ENCODE peak calls at places on chromosome 12, in ten cellular contexts. U is uterus, K is HCT116, T is suprapubic skin, J is pancreas, V is mesenchymal stem cell, C is mesendoderm, S is neural progenitor cell, N is left ventricle myocardium inferior, L is substantia nigra. B is an unnamed sample.

GRCh38 chr12:692274-692673 is 29.0 kb upstream of the NINJ2 start:
- DNase-seq in C (no peak), T (no peak), U (no peak), L (no peak), S (no peak), K (no peak), N (no peak), J (no peak), V (no peak), B (no peak)

GRCh38 chr12:128551266-128552025 is 272.3 kb downstream of the SLC15A4 start:
- DNase-seq in N (no peak), L (no peak), U (no peak), T (no peak), C (no peak), S (no peak), J (no peak), K (no peak), V (no peak), B (no peak)

GRCh38 chr12:38921025-38921677 is 15.8 kb upstream of the CPNE8 start:
- DNase-seq in U (no peak), S (peak), V (peak), K (peak), J (peak), T (no peak), C (peak), L (no peak), N (peak), B (no peak)

GRCh38 chr12:50387487-50387886 is 8.9 kb downstream of the FAM186A start:
- DNase-seq in L (no peak), J (no peak), V (no peak), C (no peak), S (no peak), N (no peak), T (no peak), K (no peak), U (no peak), B (no peak)

GRCh38 chr12:121523741-121524140 is 57.1 kb downstream of the KDM2B start:
- DNase-seq in C (no peak), T (no peak), S (no peak), N (no peak), J (no peak), U (no peak), V (no peak), K (no peak), L (peak), B (no peak)

GRCh38 chr12:68609955-68610434 is 704 bp upstream of the RAP1B start:
- DNase-seq in N (no peak), V (no peak), L (no peak), T (no peak), S (peak), C (no peak), U (peak), J (peak), K (no peak), B (peak)

GRCh38 chr12:19398376-19399363 is 40.6 kb upstream of the AEBP2 start:
- DNase-seq in T (peak), V (no peak), S (no peak), J (no peak), C (no peak), U (no peak), K (no peak), L (no peak), N (no peak), B (no peak)

GRCh38 chr12:50986961-50987737 is 34.8 kb downstream of the HIGD1C start:
- DNase-seq in J (peak), T (no peak), N (no peak), L (no peak), K (peak), U (peak), S (peak), V (peak), C (peak), B (peak)

GRCh38 chr12:64826234-64826633 is 1.8 kb downstream of the TBC1D30 start:
- DNase-seq in C (peak), N (peak), U (peak), S (peak), J (peak), V (peak), K (no peak), L (peak), T (no peak), B (no peak)

GRCh38 chr12:118537481-118537917 is 161.1 kb downstream of the SUDS3 start:
- DNase-seq in T (no peak), C (no peak), S (no peak), L (no peak), J (no peak), N (peak), K (no peak), U (no peak), V (no peak), B (no peak)

GRCh38 chr12:9701380-9702154 is 31.3 kb downstream of the CLECL1 start:
- DNase-seq in L (no peak), N (no peak), U (no peak), S (no peak), C (no peak), K (no peak), T (no peak), J (no peak), V (no peak), B (no peak)

GRCh38 chr12:128623748-128624147 is 200.0 kb downstream of the SLC15A4 start:
- DNase-seq in J (no peak), U (no peak), L (no peak), K (no peak), T (no peak), V (no peak), C (no peak), N (no peak), S (no peak), B (no peak)

DNA sequence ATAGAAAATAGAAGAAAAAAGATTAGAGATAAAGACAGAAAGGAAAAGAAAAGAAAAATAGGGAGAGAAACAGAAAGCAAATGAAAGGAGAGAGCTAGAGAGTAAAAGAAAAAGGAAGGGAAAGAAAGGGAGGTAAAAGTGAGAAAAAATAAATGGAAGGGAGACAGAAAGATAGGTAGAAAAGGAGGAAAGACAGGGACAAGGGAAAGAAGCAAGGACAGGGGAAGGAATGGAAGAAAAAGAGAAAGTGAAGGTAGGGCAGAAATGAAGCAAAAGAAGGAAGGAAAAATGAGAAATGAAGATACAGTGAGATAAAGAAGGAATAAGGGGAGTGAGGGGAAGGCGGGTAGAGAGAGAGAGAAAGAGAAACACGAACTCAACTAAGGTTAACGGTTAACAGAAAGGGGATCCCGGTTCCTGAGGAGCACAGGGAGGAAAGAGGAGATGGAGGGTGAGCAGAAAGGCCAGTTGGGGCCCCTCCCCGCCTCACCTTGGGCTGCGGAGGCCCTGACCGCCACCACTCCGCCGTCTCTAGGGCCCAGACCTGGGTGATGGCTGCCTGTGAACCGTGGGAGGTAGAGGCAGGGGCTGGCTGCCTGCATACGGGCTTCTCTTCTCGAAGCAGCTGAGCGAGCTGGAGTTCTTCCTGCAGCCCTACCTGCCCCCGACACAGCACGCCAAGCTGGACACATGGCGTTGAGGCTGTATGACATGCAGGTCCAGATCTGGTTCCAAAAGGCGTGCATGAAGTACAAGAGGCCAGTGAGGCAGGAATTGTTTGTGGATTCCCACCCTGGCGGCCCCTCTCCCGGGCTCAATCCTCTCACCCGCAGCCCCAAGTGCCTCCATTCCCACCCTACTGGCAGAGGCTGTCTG is 59.5 kb downstream of the SMUG1 start:
- DNase-seq in V (no peak), N (no peak), T (no peak), U (no peak), L (no peak), K (no peak), J (no peak), C (no peak), S (no peak), B (no peak)
- H3K27ac ChIP-seq in V (no peak), N (no peak), T (no peak), U (no peak), L (no peak), K (no peak), J (no peak), C (no peak), S (no peak), B (no peak)

GRCh38 chr12:89225401-89225800 is 126.9 kb downstream of the DUSP6 start:
- DNase-seq in U (no peak), C (peak), J (no peak), K (peak), T (no peak), N (peak), V (peak), S (no peak), L (no peak), B (peak)
- H3K27ac ChIP-seq in U (no peak), C (peak), J (no peak), K (peak), T (peak), N (no peak), V (no peak), S (no peak), L (no peak), B (peak)

DNA sequence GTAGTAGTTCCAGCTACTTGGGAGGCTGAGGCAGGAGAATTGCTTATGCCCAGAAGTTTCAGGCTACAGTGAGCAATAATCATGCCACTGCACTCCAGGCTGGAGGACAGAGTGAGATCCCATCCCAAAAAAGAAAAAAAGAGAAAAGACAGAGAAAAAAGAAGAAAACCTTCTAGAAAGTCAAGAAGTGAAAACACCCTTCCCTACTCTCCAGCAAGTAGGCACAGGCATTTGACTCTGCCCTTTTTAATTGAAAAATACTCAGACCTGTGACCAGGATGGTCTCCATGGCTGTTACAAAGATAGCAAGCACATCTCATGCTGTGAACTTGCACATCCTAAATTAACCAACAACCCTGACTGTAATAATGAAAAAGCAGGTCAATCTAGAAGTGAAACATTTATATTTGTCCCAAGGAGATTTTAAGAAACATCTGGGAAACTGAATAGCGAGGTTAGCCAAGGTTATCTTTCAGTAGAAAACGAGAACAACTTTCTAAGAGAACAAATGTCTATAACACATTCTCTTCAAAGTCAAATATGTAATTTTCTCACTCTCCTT is 2.0 kb downstream of the TMTC1 start:
- DNase-seq in L (no peak), J (no peak), U (no peak), C (no peak), N (no peak), T (no peak), K (no peak), S (no peak), V (peak), B (no peak)
- H3K27ac ChIP-seq in L (no peak), J (no peak), U (peak), C (no peak), N (peak), T (peak), K (no peak), S (no peak), V (no peak), B (no peak)

GRCh38 chr12:34343766-34344165 is 321.5 kb downstream of the ALG10 start:
- DNase-seq in K (no peak), N (no peak), S (no peak), U (no peak), J (no peak), L (no peak), C (no peak), T (no peak), V (no peak), B (no peak)
- H3K27ac ChIP-seq in K (no peak), N (no peak), S (no peak), U (no peak), J (no peak), L (no peak), C (no peak), T (no peak), V (no peak), B (no peak)

B was measured in breast epithelium.